ENCODE peak calls at places on chromosomes 7 and 10, in four cellular contexts. A, Y, U and F are unnamed samples.
A peak's percentile ranks its signal among the peaks of the same experiment; 100 is the strongest.

GRCh38 chr7:44629825-44630580 is 23.6 kb downstream of the OGDH start:
- DNase-seq in A (no peak), U (no peak), Y (no peak), F (no peak)

GRCh38 chr10:14803827-14804226 is 29.1 kb upstream of the FAM107B start:
- DNase-seq in Y (no peak), U (no peak), A (no peak), F (no peak)

GRCh38 chr10:103792547-103792946 is 62.8 kb downstream of the SH3PXD2A start:
- DNase-seq in Y (no peak), U (no peak), A (no peak), F (no peak)

GRCh38 chr10:52729259-52730104 is 43.1 kb downstream of the MBL2 start:
- DNase-seq in Y (no peak), A (no peak), U (peak; percentile 61), F (no peak)

GRCh38 chr7:29190349-29191045 is 4.1 kb upstream of the CHN2 start:
- DNase-seq in Y (no peak), U (no peak), A (no peak), F (no peak)

GRCh38 chr10:63114031-63114814 is 18.9 kb upstream of the NRBF2 start:
- DNase-seq in A (peak; percentile 66), Y (no peak), U (peak; percentile 97), F (no peak)

GRCh38 chr10:103676058-103676785 is 179.2 kb downstream of the SH3PXD2A start:
- DNase-seq in Y (no peak), A (no peak), U (peak; percentile 90), F (no peak)

GRCh38 chr7:2710256-2710655 is 22.3 kb downstream of the AMZ1 start:
- DNase-seq in A (no peak), Y (no peak), U (no peak), F (peak; percentile 60)

GRCh38 chr10:124532106-124532641 is 70.6 kb downstream of the LHPP start:
- DNase-seq in A (no peak), U (no peak), Y (peak; percentile 53), F (no peak)

GRCh38 chr10:78309536-78310237 is 276.0 kb downstream of the RPS24 start:
- DNase-seq in U (no peak), A (no peak), Y (no peak), F (no peak)

GRCh38 chr7:52620849-52621248 is 414.6 kb upstream of the POM121L12 start:
- DNase-seq in U (no peak), Y (no peak), A (no peak), F (no peak)

GRCh38 chr10:23095966-23096813 is 811 bp downstream of the MSRB2 start:
- DNase-seq in Y (peak; percentile 64), U (peak; percentile 69), A (peak; percentile 10), F (peak; percentile 4)

GRCh38 chr7:24725554-24726260 is 31.6 kb downstream of the GSDME start:
- DNase-seq in U (no peak), Y (no peak), A (no peak), F (no peak)

GRCh38 chr10:72952189-72952900 is 2.3 kb downstream of the PLA2G12B start:
- DNase-seq in Y (no peak), U (no peak), A (no peak), F (no peak)

GRCh38 chr7:77460057-77460486 is 43.9 kb upstream of the GSAP start:
- DNase-seq in A (no peak), U (no peak), Y (peak; percentile 29), F (no peak)

GRCh38 chr7:135342887-135343286 is 109.2 kb downstream of the STRA8 start:
- DNase-seq in U (peak; percentile 26), A (no peak), Y (no peak), F (no peak)

GRCh38 chr10:48406204-48406603 is 99.7 kb downstream of the MAPK8 start:
- DNase-seq in U (peak; percentile 10), A (no peak), Y (no peak), F (no peak)

GRCh38 chr7:150955519-150956394 is 22.4 kb downstream of the KCNH2 start:
- DNase-seq in Y (peak; percentile 51), U (no peak), A (no peak), F (no peak)

GRCh38 chr10:119973261-119973660 is 80.7 kb downstream of the SEC23IP start:
- DNase-seq in A (no peak), U (peak; percentile 1), Y (no peak), F (no peak)

GRCh38 chr7:104271948-104272347 is 56.5 kb upstream of the LHFPL3 start:
- DNase-seq in A (no peak), U (no peak), Y (no peak), F (no peak)

GRCh38 chr7:149790146-149790548 is 16.8 kb upstream of the ZNF467 start:
- DNase-seq in U (peak; percentile 32), Y (peak; percentile 38), A (no peak), F (no peak)

GRCh38 chr7:105790996-105791395 is 85.4 kb downstream of the ATXN7L1 start:
- DNase-seq in U (no peak), A (no peak), Y (no peak), F (no peak)

GRCh38 chr7:143385891-143386781 is 5.0 kb downstream of the ZYX start:
- DNase-seq in A (no peak), Y (no peak), U (peak; percentile 68), F (peak; percentile 43)

GRCh38 chr10:114304566-114305421 is 65.7 kb downstream of the VWA2 start:
- DNase-seq in Y (peak; percentile 73), U (no peak), A (no peak), F (peak; percentile 44)

GRCh38 chr7:6284461-6285360 is 12.3 kb upstream of the CYTH3 start:
- DNase-seq in A (no peak), Y (no peak), U (no peak), F (no peak)

GRCh38 chr7:111841596-111842209 is 279.4 kb upstream of the IMMP2L start:
- DNase-seq in U (no peak), A (peak; percentile 7), Y (no peak), F (no peak)

GRCh38 chr7:50497968-50498367 is 47.8 kb upstream of the FIGNL1 start:
- DNase-seq in A (no peak), U (peak; percentile 88), Y (no peak), F (no peak)

GRCh38 chr7:101299511-101300464 is 21.8 kb downstream of the IFT22 start:
- DNase-seq in A (no peak), Y (no peak), U (peak; percentile 9), F (no peak)

GRCh38 chr10:96833220-96834001 is 1.3 kb downstream of the LCOR start:
- DNase-seq in U (peak; percentile 47), Y (no peak), A (no peak), F (no peak)

GRCh38 chr10:90939125-90939524 is 18.2 kb upstream of the ANKRD1 start:
- DNase-seq in U (no peak), A (no peak), Y (no peak), F (no peak)

GRCh38 chr7:36736090-36736826 is 12.0 kb upstream of the AOAH start:
- DNase-seq in Y (no peak), A (no peak), U (no peak), F (no peak)

GRCh38 chr10:361203-362135 is 226.2 kb downstream of the ZMYND11 start:
- DNase-seq in Y (no peak), A (no peak), U (peak; percentile 2), F (no peak)

GRCh38 chr7:19294629-19295028 is 149.4 kb upstream of the FERD3L start:
- DNase-seq in Y (no peak), A (peak; percentile 64), U (peak; percentile 30), F (no peak)

GRCh38 chr10:56346845-56347415 is 14.1 kb downstream of the ZWINT start:
- DNase-seq in Y (no peak), U (no peak), A (no peak), F (no peak)